ENCODE peak calls at places on chromosomes 4 and X, in five cellular contexts. X is ascending aorta, K is transverse colon, Z is hepatocyte, R is breast epithelium. Y is an unnamed sample.
A peak's percentile ranks its signal among the peaks of the same experiment; 100 is the strongest.

GRCh38 chr4:151835467-151835866 is 74.7 kb upstream of the GATB start:
- DNase-seq in X (no peak), K (no peak), Z (no peak), R (no peak), Y (no peak)

GRCh38 chrX:73581002-73581628 is 18.1 kb downstream of the CHIC1 start:
- DNase-seq in X (no peak), K (no peak), Z (peak; percentile 6), R (no peak), Y (no peak)

GRCh38 chrX:9317174-9317573 is 147.7 kb upstream of the TBL1X start:
- DNase-seq in X (no peak), K (no peak), Z (no peak), R (no peak), Y (no peak)

GRCh38 chr4:176198316-176198903 is 3.0 kb upstream of the SPATA4 start:
- DNase-seq in X (no peak), K (peak; percentile 25), Z (no peak), R (no peak), Y (no peak)

GRCh38 chr4:7324651-7325121 is 110.0 kb downstream of the PSAPL1 start:
- DNase-seq in X (no peak), K (no peak), Z (no peak), R (no peak), Y (no peak)

GRCh38 chr4:169151671-169152070 is 119.1 kb downstream of the SH3RF1 start:
- DNase-seq in X (no peak), K (no peak), Z (no peak), R (no peak), Y (no peak)

GRCh38 chr4:55036405-55036804 is 89.0 kb downstream of the KDR start:
- DNase-seq in X (no peak), K (no peak), Z (no peak), R (no peak), Y (no peak)

GRCh38 chr4:123418486-123418931 is 21.9 kb downstream of the SPRY1 start:
- DNase-seq in X (no peak), K (no peak), Z (peak; percentile 35), R (no peak), Y (no peak)

GRCh38 chr4:85968945-85969830 is 390.7 kb downstream of the MAPK10 start:
- DNase-seq in X (no peak), K (no peak), Z (peak; percentile 59), R (no peak), Y (no peak)

GRCh38 chr4:182413550-182413949 is 170.3 kb downstream of the TENM3 start:
- DNase-seq in X (no peak), K (no peak), Z (no peak), R (no peak), Y (no peak)

DNA sequence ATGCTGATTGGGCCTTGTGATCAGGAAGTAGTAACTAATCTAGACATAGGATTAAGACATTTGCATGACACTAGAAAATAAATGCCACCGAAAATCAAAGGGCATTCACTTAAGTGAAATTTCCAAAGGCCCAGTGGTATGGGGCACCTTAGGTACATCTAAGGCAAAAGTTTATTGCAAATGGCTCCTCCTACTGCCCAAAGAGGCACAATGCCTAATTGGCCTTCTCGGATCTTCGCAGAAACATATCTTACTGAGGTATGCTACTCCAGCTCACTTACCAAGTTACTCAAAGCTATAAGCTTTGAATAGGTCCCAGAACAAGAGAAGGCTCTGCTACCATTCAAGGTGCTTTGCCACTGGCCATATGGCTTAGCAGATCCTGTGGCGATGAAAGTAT is 174.8 kb upstream of the CXCL13 start:
- DNase-seq in X (no peak), K (no peak), Z (no peak), R (no peak), Y (no peak)
- TF ChIP-seq CTCF in X (no peak), K (no peak), Z (no peak), R (no peak), Y (no peak)

DNA sequence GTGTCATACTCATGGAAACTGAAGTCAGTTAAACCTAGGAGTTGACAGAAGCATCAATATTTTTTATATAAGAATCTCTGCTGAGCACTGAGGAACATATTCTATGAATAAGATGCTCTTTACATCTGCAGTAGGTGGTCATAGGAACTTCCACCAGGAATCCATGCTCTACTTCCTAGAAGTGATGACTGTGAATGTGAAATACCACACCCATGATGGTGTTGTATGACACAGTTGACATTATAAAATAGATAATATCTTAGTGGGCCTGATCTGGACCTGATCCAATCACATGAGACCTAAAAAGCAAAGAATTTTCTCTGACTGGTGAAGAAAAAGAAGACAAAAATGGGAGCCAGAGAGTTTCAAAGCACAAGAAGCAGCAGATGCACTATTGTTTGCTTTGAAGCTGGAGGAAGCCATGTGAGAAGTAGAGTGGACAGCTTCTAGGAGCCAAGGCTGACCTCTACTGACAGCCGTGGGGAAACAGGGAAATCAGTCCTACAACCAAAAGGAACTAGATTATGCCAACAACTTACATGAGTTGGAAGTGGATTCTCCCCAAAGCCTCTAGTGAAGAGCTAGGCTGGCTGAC is 68.6 kb upstream of the HS3ST1 start:
- DNase-seq in X (no peak), K (no peak), Z (no peak), R (no peak), Y (no peak)
- TF ChIP-seq CTCF in X (no peak), K (no peak), Z (no peak), R (no peak), Y (no peak)

GRCh38 chrX:106875151-106875550 is 28.0 kb downstream of the RIPPLY1 start:
- DNase-seq in X (no peak), K (no peak), Z (no peak), R (no peak), Y (no peak)

GRCh38 chrX:106874075-106874474 is 29.1 kb downstream of the RIPPLY1 start:
- DNase-seq in X (no peak), K (no peak), Z (peak; percentile 44), R (no peak), Y (no peak)
- TF ChIP-seq CTCF in X (peak; percentile 38), K (peak; percentile 56), Z (peak; percentile 53), R (peak; percentile 42), Y (no peak)

DNA sequence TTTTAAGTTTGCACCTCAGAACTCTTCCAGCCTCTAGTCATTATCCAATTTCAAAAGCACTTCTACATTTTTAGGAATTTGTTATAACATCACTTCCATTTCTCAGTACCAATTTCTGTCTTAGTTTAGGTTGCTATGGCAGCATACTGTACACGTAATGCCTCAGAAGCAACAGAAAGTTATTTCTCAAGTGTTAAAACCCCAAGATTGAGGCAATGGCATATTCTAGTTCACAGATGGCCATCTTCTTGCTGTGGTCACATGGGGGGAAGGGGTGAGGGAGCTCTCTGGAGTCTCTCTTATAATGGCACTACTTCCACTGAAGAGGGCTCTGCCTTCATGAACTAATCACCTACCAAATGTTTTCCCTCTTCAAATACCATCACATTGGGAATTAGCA is 220.3 kb upstream of the CTSO start:
- DNase-seq in X (no peak), K (no peak), Z (no peak), R (no peak), Y (no peak)
- TF ChIP-seq CTCF in X (no peak), K (no peak), Z (no peak), R (no peak), Y (no peak)

DNA sequence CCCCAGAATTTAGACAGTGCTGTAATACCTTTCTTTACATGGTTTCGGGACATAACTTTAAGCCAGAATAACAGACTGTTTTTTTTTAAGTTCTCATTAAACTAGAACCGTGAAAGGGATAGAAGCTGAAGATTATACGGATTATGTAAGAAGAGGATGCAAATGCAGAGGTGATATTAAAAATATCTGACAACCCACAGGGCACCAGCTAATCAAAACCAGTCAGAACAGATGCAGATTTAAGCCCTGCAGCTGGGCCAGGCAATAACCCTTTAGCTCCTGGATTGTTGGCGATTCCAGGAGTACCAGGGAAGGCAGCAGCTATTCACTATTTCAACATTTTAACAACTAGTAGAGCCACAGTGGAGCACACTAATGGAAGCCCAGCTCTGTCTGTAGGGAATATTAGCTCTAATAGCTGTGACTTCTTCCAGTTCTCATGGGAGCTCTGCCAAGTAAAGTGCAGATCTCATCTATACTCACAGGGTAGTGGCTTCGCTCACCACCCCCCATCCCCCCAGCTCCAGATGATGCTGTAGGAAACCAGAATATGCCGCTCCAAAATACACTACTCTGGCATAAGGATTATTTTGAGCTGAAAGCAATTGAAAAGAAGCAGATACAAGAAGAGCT is 13.9 kb downstream of the SCD5 start:
- DNase-seq in X (no peak), K (no peak), Z (no peak), R (no peak), Y (no peak)
- TF ChIP-seq CTCF in X (no peak), K (no peak), Z (no peak), R (no peak), Y (no peak)